ENCODE peak calls at places on chromosomes 1 and 21, in five cellular contexts. R is transverse colon, I is esophagus muscularis mucosa, M is right lobe of liver, S is body of pancreas. P is an unnamed sample.
A peak's percentile ranks its signal among the peaks of the same experiment; 100 is the strongest.

GRCh38 chr1:91148641-91149069 is 126.8 kb upstream of the ZNF644 start:
- DNase-seq in I (no peak), S (no peak), R (peak; percentile 27), M (no peak), P (no peak)

GRCh38 chr1:20107351-20107750 is 12.0 kb downstream of the PLA2G2D start:
- DNase-seq in M (no peak), I (no peak), R (no peak), S (no peak), P (no peak)

GRCh38 chr1:36359911-36360310 is 25.8 kb downstream of the STK40 start:
- DNase-seq in I (no peak), S (no peak), M (no peak), R (no peak), P (no peak)

GRCh38 chr21:35475768-35476167 is 426.7 kb upstream of the RUNX1 start:
- DNase-seq in M (no peak), S (no peak), R (no peak), I (no peak), P (no peak)

GRCh38 chr21:18117116-18117515 is 127.5 kb upstream of the CHODL start:
- DNase-seq in M (no peak), S (no peak), I (no peak), R (no peak), P (no peak)

GRCh38 chr1:220045356-220046051 is 801 bp downstream of the EPRS1 start:
- DNase-seq in R (no peak), S (no peak), M (no peak), I (no peak), P (no peak)

GRCh38 chr1:206590025-206590834 is 22.0 kb downstream of the EIF2D start:
- DNase-seq in M (no peak), I (no peak), S (no peak), R (no peak), P (no peak)

GRCh38 chr1:244603498-244603897 is 49.4 kb upstream of the DESI2 start:
- DNase-seq in R (no peak), M (no peak), S (no peak), I (no peak), P (no peak)

GRCh38 chr1:106798991-106799390 is 257.5 kb upstream of the PRMT6 start:
- DNase-seq in R (no peak), S (no peak), I (no peak), M (no peak), P (no peak)

GRCh38 chr1:117607471-117607870 is 1.6 kb downstream of the TENT5C start:
- DNase-seq in M (peak; percentile 67), R (peak; percentile 71), S (peak; percentile 62), I (no peak), P (peak; percentile 49)

GRCh38 chr1:29519733-29520132 is 283.4 kb downstream of the PTPRU start:
- DNase-seq in I (peak; percentile 79), S (no peak), M (peak; percentile 23), R (no peak), P (no peak)

GRCh38 chr1:8520483-8520966 is 202.6 kb downstream of the SLC45A1 start:
- DNase-seq in I (no peak), M (no peak), S (no peak), R (no peak), P (no peak)

GRCh38 chr1:110076789-110077500 is 6.5 kb upstream of the ALX3 start:
- DNase-seq in M (no peak), R (no peak), S (no peak), I (no peak), P (no peak)

GRCh38 chr1:212916395-212917133 is 33.8 kb upstream of the VASH2 start:
- DNase-seq in R (peak; percentile 19), S (no peak), M (no peak), I (no peak), P (no peak)

GRCh38 chr21:46295996-46296752 is 10.0 kb downstream of the YBEY start:
- DNase-seq in M (peak; percentile 75), S (peak; percentile 37), I (peak; percentile 97), R (peak; percentile 70), P (peak; percentile 76)

GRCh38 chr1:119902775-119903442 is 6.6 kb upstream of the ADAM30 start:
- DNase-seq in R (no peak), S (no peak), M (no peak), I (peak; percentile 55), P (no peak)

GRCh38 chr1:223125249-223125648 is 17.8 kb downstream of the TLR5 start:
- DNase-seq in R (no peak), S (no peak), M (no peak), I (no peak), P (no peak)

GRCh38 chr1:36881071-36881405 is 153.3 kb downstream of the GRIK3 start:
- DNase-seq in S (no peak), I (peak; percentile 74), R (no peak), M (no peak), P (no peak)

GRCh38 chr1:96559707-96560588 is 161.6 kb upstream of the PTBP2 start:
- DNase-seq in I (no peak), M (peak; percentile 52), R (no peak), S (no peak), P (peak; percentile 38)

GRCh38 chr1:16145030-16145987 is 10.6 kb downstream of the EPHA2 start:
- DNase-seq in I (no peak), M (peak; percentile 95), S (peak; percentile 92), R (peak; percentile 84), P (no peak)

GRCh38 chr1:19765623-19766022 is 34.1 kb downstream of the TMCO4 start:
- DNase-seq in M (no peak), I (no peak), S (no peak), R (no peak), P (no peak)

GRCh38 chr1:94296018-94296417 is 58.6 kb upstream of the ARHGAP29 start:
- DNase-seq in R (no peak), I (peak; percentile 50), M (no peak), S (no peak), P (no peak)

GRCh38 chr1:209629621-209630382 is 22.4 kb downstream of the LAMB3 start:
- DNase-seq in S (no peak), I (no peak), R (no peak), M (no peak), P (no peak)

GRCh38 chr1:115727706-115728249 is 40.7 kb downstream of the CASQ2 start:
- DNase-seq in M (peak; percentile 61), I (no peak), S (no peak), R (peak; percentile 53), P (peak; percentile 41)

GRCh38 chr1:235883261-235883927 is 16.7 kb upstream of the LYST start:
- DNase-seq in R (peak; percentile 76), S (peak; percentile 83), I (peak; percentile 95), M (peak; percentile 94), P (peak; percentile 73)

GRCh38 chr21:34914239-34914638 is 134.9 kb downstream of the RUNX1 start:
- DNase-seq in M (no peak), R (no peak), I (no peak), S (no peak), P (no peak)

GRCh38 chr1:217780993-217781392 is 149.8 kb downstream of the SPATA17 start:
- DNase-seq in I (no peak), S (no peak), R (no peak), M (no peak), P (no peak)

GRCh38 chr1:19398309-19398760 is 86.2 kb downstream of the SLC66A1 start:
- DNase-seq in M (no peak), S (no peak), I (no peak), R (peak; percentile 39), P (no peak)

GRCh38 chr1:34320081-34320480 is 143.4 kb downstream of the C1orf94 start:
- DNase-seq in S (no peak), M (no peak), I (no peak), R (no peak), P (no peak)

GRCh38 chr1:151008244-151009205 is at the start of gene PRUNE1:
- DNase-seq in M (peak; percentile 98), S (peak; percentile 98), R (peak; percentile 99), I (peak; percentile 98), P (peak; percentile 96)
- TF ChIP-seq POLR2A in M (peak; percentile 39), S (no peak), R (peak; percentile 48), I (no peak), P (peak; percentile 65)

DNA sequence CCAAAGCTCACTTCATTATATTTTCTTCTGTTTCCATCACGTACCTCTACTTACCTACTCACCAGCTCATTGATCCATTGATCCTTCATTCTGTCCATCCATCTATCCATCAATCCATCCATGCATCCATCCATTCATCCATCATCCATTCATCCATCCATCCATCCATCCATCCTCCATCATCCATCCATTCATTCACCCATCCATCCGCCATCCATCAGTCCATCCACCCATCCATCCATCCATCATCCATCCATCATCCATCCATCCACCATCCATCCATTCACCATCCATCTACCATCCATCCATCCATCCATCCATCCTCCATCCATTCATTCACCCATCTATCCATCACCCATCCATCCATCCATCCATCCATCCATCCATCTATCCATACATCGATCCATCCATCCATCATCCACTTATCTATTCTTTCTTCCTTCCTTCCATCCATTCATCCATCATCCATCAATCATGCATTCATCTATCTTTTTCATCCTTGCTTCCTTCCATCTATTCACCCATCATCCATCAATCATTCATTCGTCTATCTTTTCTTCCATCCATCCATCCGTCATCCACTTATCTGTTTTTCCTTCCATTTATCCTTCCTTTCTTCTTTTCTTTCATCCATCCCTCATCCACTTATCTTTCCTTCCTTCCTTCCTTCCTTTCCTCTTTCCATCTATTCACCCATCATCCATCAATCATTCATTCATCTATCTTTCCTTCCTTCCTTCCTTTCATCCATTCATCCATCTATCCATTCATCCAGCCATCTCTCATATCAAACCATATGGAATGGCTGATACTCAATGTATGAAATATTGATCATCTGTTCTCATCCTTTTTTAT is 35.3 kb upstream of the ACTRT2 start:
- DNase-seq in S (no peak), I (no peak), M (no peak), R (no peak), P (no peak)
- H3K9me3 ChIP-seq in S (no peaks in the 10 kb centered on the region), I (no peaks in the 10 kb centered on the region), M (no peaks in the 10 kb centered on the region), R (no peaks in the 10 kb centered on the region), P (no peaks in the 10 kb centered on the region)

GRCh38 chr1:226985839-226986463 is 45.9 kb downstream of the COQ8A start:
- DNase-seq in S (no peak), R (no peak), I (peak; percentile 78), M (peak; percentile 48), P (peak; percentile 76)
- H3K4me1 ChIP-seq in S (peaks cover 44% of the 10 kb centered on the region), R (peaks cover 46% of the 10 kb centered on the region), I (peaks cover 43% of the 10 kb centered on the region), M (peaks cover 12% of the 10 kb centered on the region), P (peaks cover 77% of the 10 kb centered on the region)

GRCh38 chr1:24114753-24115152 is 2.8 kb upstream of the MYOM3 start:
- DNase-seq in M (no peak), R (no peak), S (no peak), I (no peak), P (peak; percentile 3)
- TF ChIP-seq POLR2A in M (no peak), R (no peak), S (no peak), I (no peak), P (no peak)

GRCh38 chr21:44494418-44494817 is 39.1 kb downstream of the LRRC3 start:
- DNase-seq in I (no peak), M (no peak), R (no peak), S (no peak), P (no peak)
- H3K9me3 ChIP-seq in I (peaks cover 20% of the 10 kb centered on the region), M (no peaks in the 10 kb centered on the region), R (peaks cover 5% of the 10 kb centered on the region), S (no peaks in the 10 kb centered on the region), P (no peaks in the 10 kb centered on the region)

GRCh38 chr1:164586619-164587018 is 27.6 kb downstream of the PBX1 start:
- DNase-seq in R (no peak), M (no peak), S (no peak), I (peak; percentile 60), P (no peak)

GRCh38 chr1:164588388-164589341 is 29.7 kb downstream of the PBX1 start:
- DNase-seq in M (no peak), S (no peak), I (peak; percentile 91), R (peak; percentile 59), P (no peak)

GRCh38 chr1:164589408-164589807 is 30.4 kb downstream of the PBX1 start:
- DNase-seq in S (no peak), M (no peak), I (peak; percentile 68), R (no peak), P (no peak)

GRCh38 chr1:164589961-164590507 is 31.1 kb downstream of the PBX1 start:
- DNase-seq in S (no peak), I (peak; percentile 80), R (no peak), M (no peak), P (no peak)

GRCh38 chr1:164587617-164588367 is 28.8 kb downstream of the PBX1 start:
- DNase-seq in R (no peak), I (peak; percentile 82), M (peak; percentile 56), S (no peak), P (no peak)
- H3K4me1 ChIP-seq in R (peaks cover 65% of the 10 kb centered on the region), I (peaks cover 99% of the 10 kb centered on the region), M (peaks cover 29% of the 10 kb centered on the region), S (peaks cover 58% of the 10 kb centered on the region), P (peaks cover 33% of the 10 kb centered on the region)